ENCODE peak calls at places on chromosomes 6 and 20, in five cellular contexts. One of them, this sample, is unnamed.

GRCh38 chr20:47400685-47401084 is 44.2 kb upstream of the ZMYND8 start:
- DNase-seq in A549: peak; percentile 81
- DNase-seq in CD8-positive, alpha-beta T cell: no peak
- DNase-seq in cardiac fibroblast: no peak
- DNase-seq in BJ: no peak
- DNase-seq in this sample: no peak

GRCh38 chr6:13814176-13814937 is at the start of gene MCUR1:
- DNase-seq in BJ: peak; percentile 29
- DNase-seq in A549: peak; percentile 83
- DNase-seq in CD8-positive, alpha-beta T cell: peak; percentile 74
- DNase-seq in cardiac fibroblast: peak; percentile 82
- DNase-seq in this sample: peak; percentile 27

GRCh38 chr6:71194730-71195129 is 93.9 kb upstream of the OGFRL1 start:
- DNase-seq in BJ: peak; percentile 61
- DNase-seq in cardiac fibroblast: peak; percentile 85
- DNase-seq in CD8-positive, alpha-beta T cell: no peak
- DNase-seq in A549: no peak
- DNase-seq in this sample: no peak

GRCh38 chr6:132443206-132443605 is 41.9 kb upstream of the MOXD1 start:
- DNase-seq in CD8-positive, alpha-beta T cell: no peak
- DNase-seq in A549: peak; percentile 7
- DNase-seq in BJ: peak; percentile 75
- DNase-seq in cardiac fibroblast: peak; percentile 44
- DNase-seq in this sample: peak; percentile 67

GRCh38 chr20:8196096-8196495 is 64.0 kb downstream of the PLCB1 start:
- DNase-seq in BJ: no peak
- DNase-seq in A549: no peak
- DNase-seq in CD8-positive, alpha-beta T cell: no peak
- DNase-seq in cardiac fibroblast: peak; percentile 19
- DNase-seq in this sample: no peak

GRCh38 chr20:61797971-61798411 is 267.7 kb downstream of the TAF4 start:
- DNase-seq in A549: no peak
- DNase-seq in CD8-positive, alpha-beta T cell: no peak
- DNase-seq in cardiac fibroblast: no peak
- DNase-seq in BJ: no peak
- DNase-seq in this sample: no peak

GRCh38 chr6:78308025-78308424 is 559.3 kb upstream of the IRAK1BP1 start:
- DNase-seq in A549: peak; percentile 2
- DNase-seq in cardiac fibroblast: no peak
- DNase-seq in BJ: no peak
- DNase-seq in CD8-positive, alpha-beta T cell: no peak
- DNase-seq in this sample: no peak

GRCh38 chr6:6131492-6132109 is 124.9 kb upstream of the NRN1 start:
- DNase-seq in A549: peak; percentile 23
- DNase-seq in CD8-positive, alpha-beta T cell: no peak
- DNase-seq in BJ: no peak
- DNase-seq in cardiac fibroblast: no peak
- DNase-seq in this sample: no peak

GRCh38 chr6:71383476-71383875 is 94.9 kb downstream of the OGFRL1 start:
- DNase-seq in BJ: no peak
- DNase-seq in A549: no peak
- DNase-seq in CD8-positive, alpha-beta T cell: no peak
- DNase-seq in cardiac fibroblast: no peak
- DNase-seq in this sample: no peak

GRCh38 chr6:128305976-128306375 is 214.4 kb downstream of the PTPRK start:
- DNase-seq in A549: no peak
- DNase-seq in CD8-positive, alpha-beta T cell: no peak
- DNase-seq in BJ: no peak
- DNase-seq in cardiac fibroblast: no peak
- DNase-seq in this sample: no peak

GRCh38 chr6:16725145-16725864 is 36.0 kb downstream of the ATXN1 start:
- DNase-seq in A549: no peak
- DNase-seq in BJ: peak; percentile 73
- DNase-seq in cardiac fibroblast: peak; percentile 76
- DNase-seq in CD8-positive, alpha-beta T cell: no peak
- DNase-seq in this sample: no peak

GRCh38 chr20:25057234-25058050 is 497 bp downstream of the ACSS1 start:
- DNase-seq in A549: peak; percentile 64
- DNase-seq in CD8-positive, alpha-beta T cell: peak; percentile 81
- DNase-seq in BJ: no peak
- DNase-seq in cardiac fibroblast: peak; percentile 62
- DNase-seq in this sample: no peak

GRCh38 chr20:45441746-45442145 is 25.8 kb downstream of the PIGT start:
- DNase-seq in cardiac fibroblast: no peak
- DNase-seq in CD8-positive, alpha-beta T cell: no peak
- DNase-seq in BJ: no peak
- DNase-seq in A549: no peak
- DNase-seq in this sample: no peak

GRCh38 chr20:22515264-22515663 is 69.1 kb downstream of the FOXA2 start:
- DNase-seq in cardiac fibroblast: no peak
- DNase-seq in BJ: no peak
- DNase-seq in A549: no peak
- DNase-seq in CD8-positive, alpha-beta T cell: no peak
- DNase-seq in this sample: no peak

GRCh38 chr6:135180458-135181332 is at the start of gene MYB:
- DNase-seq in CD8-positive, alpha-beta T cell: peak; percentile 78
- DNase-seq in BJ: no peak
- DNase-seq in cardiac fibroblast: peak; percentile 54
- DNase-seq in A549: peak; percentile 59
- DNase-seq in this sample: peak; percentile 12

GRCh38 chr20:33554914-33555420 is 65.1 kb downstream of the CBFA2T2 start:
- DNase-seq in cardiac fibroblast: peak; percentile 91
- DNase-seq in BJ: peak; percentile 73
- DNase-seq in CD8-positive, alpha-beta T cell: peak; percentile 58
- DNase-seq in A549: peak; percentile 91
- DNase-seq in this sample: peak; percentile 96

GRCh38 chr6:39088331-39088730 is 26.7 kb downstream of the SAYSD1 start:
- DNase-seq in CD8-positive, alpha-beta T cell: peak; percentile 44
- DNase-seq in cardiac fibroblast: peak; percentile 80
- DNase-seq in BJ: no peak
- DNase-seq in A549: peak; percentile 31
- DNase-seq in this sample: no peak

GRCh38 chr6:36098920-36099647 is 31.2 kb upstream of the MAPK13 start:
- DNase-seq in A549: peak; percentile 10
- DNase-seq in CD8-positive, alpha-beta T cell: no peak
- DNase-seq in BJ: no peak
- DNase-seq in cardiac fibroblast: peak; percentile 51
- DNase-seq in this sample: no peak

GRCh38 chr6:25794784-25795183 is 37.1 kb downstream of the SLC17A1 start:
- DNase-seq in A549: no peak
- DNase-seq in CD8-positive, alpha-beta T cell: no peak
- DNase-seq in cardiac fibroblast: no peak
- DNase-seq in BJ: no peak
- DNase-seq in this sample: no peak

GRCh38 chr20:20895537-20895936 is 183.1 kb upstream of the RALGAPA2 start:
- DNase-seq in BJ: no peak
- DNase-seq in CD8-positive, alpha-beta T cell: no peak
- DNase-seq in cardiac fibroblast: no peak
- DNase-seq in A549: no peak
- DNase-seq in this sample: no peak

GRCh38 chr20:11907621-11908020 is 10.1 kb upstream of the BTBD3 start:
- DNase-seq in CD8-positive, alpha-beta T cell: no peak
- DNase-seq in cardiac fibroblast: no peak
- DNase-seq in BJ: no peak
- DNase-seq in A549: no peak
- DNase-seq in this sample: no peak

GRCh38 chr6:87743454-87743853 is 41.4 kb upstream of the AKIRIN2 start:
- DNase-seq in A549: no peak
- DNase-seq in CD8-positive, alpha-beta T cell: no peak
- DNase-seq in BJ: no peak
- DNase-seq in cardiac fibroblast: no peak
- DNase-seq in this sample: no peak

GRCh38 chr6:157019115-157019628 is 242.0 kb downstream of the ARID1B start:
- DNase-seq in A549: peak; percentile 23
- DNase-seq in BJ: no peak
- DNase-seq in CD8-positive, alpha-beta T cell: no peak
- DNase-seq in cardiac fibroblast: no peak
- DNase-seq in this sample: no peak

GRCh38 chr20:62258499-62259293 is 20.4 kb downstream of the OSBPL2 start:
- DNase-seq in BJ: peak; percentile 44
- DNase-seq in CD8-positive, alpha-beta T cell: no peak
- DNase-seq in cardiac fibroblast: peak; percentile 71
- DNase-seq in A549: no peak
- DNase-seq in this sample: no peak

GRCh38 chr6:170043150-170043819 is 247.6 kb downstream of the DLL1 start:
- DNase-seq in CD8-positive, alpha-beta T cell: no peak
- DNase-seq in A549: no peak
- DNase-seq in BJ: no peak
- DNase-seq in cardiac fibroblast: no peak
- DNase-seq in this sample: no peak

GRCh38 chr20:13301596-13301995 is 80.5 kb downstream of the ISM1 start:
- DNase-seq in cardiac fibroblast: no peak
- DNase-seq in A549: no peak
- DNase-seq in BJ: no peak
- DNase-seq in CD8-positive, alpha-beta T cell: no peak
- DNase-seq in this sample: no peak

GRCh38 chr6:142784344-142784743 is 160.6 kb downstream of the HIVEP2 start:
- DNase-seq in A549: no peak
- DNase-seq in cardiac fibroblast: no peak
- DNase-seq in BJ: no peak
- DNase-seq in CD8-positive, alpha-beta T cell: peak; percentile 31
- DNase-seq in this sample: no peak

GRCh38 chr6:170159040-170159965 is 131.6 kb downstream of the DLL1 start:
- DNase-seq in cardiac fibroblast: no peak
- DNase-seq in BJ: no peak
- DNase-seq in A549: no peak
- DNase-seq in CD8-positive, alpha-beta T cell: no peak
- DNase-seq in this sample: no peak

GRCh38 chr6:112990971-112991370 is 643.8 kb downstream of the RFPL4B start:
- DNase-seq in cardiac fibroblast: no peak
- DNase-seq in CD8-positive, alpha-beta T cell: no peak
- DNase-seq in A549: no peak
- DNase-seq in BJ: no peak
- DNase-seq in this sample: no peak

GRCh38 chr6:25122001-25122400 is 157.2 kb upstream of the CARMIL1 start:
- DNase-seq in BJ: no peak
- DNase-seq in CD8-positive, alpha-beta T cell: no peak
- DNase-seq in cardiac fibroblast: peak; percentile 79
- DNase-seq in A549: no peak
- DNase-seq in this sample: no peak

GRCh38 chr20:4962257-4962855 is 39.0 kb downstream of the SLC23A2 start:
- DNase-seq in cardiac fibroblast: no peak
- DNase-seq in BJ: no peak
- DNase-seq in CD8-positive, alpha-beta T cell: peak; percentile 62
- DNase-seq in A549: no peak
- DNase-seq in this sample: no peak

GRCh38 chr6:108876929-108877775 is 28.9 kb downstream of the ARMC2 start:
- DNase-seq in CD8-positive, alpha-beta T cell: no peak
- DNase-seq in A549: no peak
- DNase-seq in BJ: peak; percentile 72
- DNase-seq in cardiac fibroblast: peak; percentile 96
- DNase-seq in this sample: no peak

GRCh38 chr6:25384967-25385366 is 105.8 kb downstream of the CARMIL1 start:
- DNase-seq in BJ: no peak
- DNase-seq in A549: no peak
- DNase-seq in CD8-positive, alpha-beta T cell: no peak
- DNase-seq in cardiac fibroblast: peak; percentile 38
- DNase-seq in this sample: no peak

GRCh38 chr6:28943557-28944411 is 20.0 kb upstream of the TRIM27 start:
- DNase-seq in CD8-positive, alpha-beta T cell: peak; percentile 44
- DNase-seq in BJ: no peak
- DNase-seq in A549: peak; percentile 87
- DNase-seq in cardiac fibroblast: peak; percentile 82
- DNase-seq in this sample: peak; percentile 55

GRCh38 chr6:119481981-119482380 is 132.4 kb upstream of the MAN1A1 start:
- DNase-seq in A549: no peak
- DNase-seq in cardiac fibroblast: no peak
- DNase-seq in BJ: peak; percentile 0
- DNase-seq in CD8-positive, alpha-beta T cell: no peak
- DNase-seq in this sample: no peak

GRCh38 chr6:144415835-144416237 is 130.7 kb downstream of the UTRN start:
- DNase-seq in CD8-positive, alpha-beta T cell: no peak
- DNase-seq in A549: peak; percentile 14
- DNase-seq in BJ: peak; percentile 21
- DNase-seq in cardiac fibroblast: peak; percentile 63
- DNase-seq in this sample: no peak
- H3K4me3 ChIP-seq in CD8-positive, alpha-beta T cell: no peak overlapping the region
- H3K4me3 ChIP-seq in A549: no peak overlapping the region
- H3K4me3 ChIP-seq in BJ: no peak overlapping the region
- H3K4me3 ChIP-seq in cardiac fibroblast: no peak overlapping the region
- H3K4me3 ChIP-seq in this sample: no peak overlapping the region

DNA sequence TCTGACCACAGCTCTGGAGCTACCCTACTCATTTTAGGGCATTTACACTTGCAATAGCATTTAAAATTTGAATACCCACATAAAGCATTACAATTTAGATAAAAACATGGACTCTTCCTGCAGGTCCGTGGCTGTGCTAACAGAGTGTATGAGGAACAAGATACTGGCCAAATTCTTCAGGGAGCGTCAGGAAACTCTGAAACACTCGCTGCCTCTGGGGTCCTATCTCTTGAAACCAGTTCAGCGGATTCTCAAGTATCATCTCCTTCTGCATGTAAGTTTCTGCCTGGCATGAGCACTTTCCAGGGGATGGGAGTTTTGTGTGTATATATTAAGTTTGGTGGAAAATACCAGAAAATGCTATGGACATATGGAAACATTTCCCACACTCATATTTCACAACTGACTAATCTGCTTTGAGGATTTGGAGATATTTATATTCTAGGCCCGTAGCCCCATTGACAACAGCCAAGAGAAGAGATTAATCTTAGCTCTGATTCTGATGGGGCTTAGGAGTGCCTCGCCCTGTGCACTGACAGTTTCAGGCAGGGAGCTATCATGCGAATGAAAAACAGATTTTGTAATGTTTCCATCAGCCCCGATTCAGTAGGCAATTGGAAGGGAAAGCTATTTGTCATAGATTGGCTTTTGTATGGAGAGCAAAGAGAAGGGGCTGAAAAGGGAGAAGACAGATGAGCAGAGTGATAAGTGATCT is 64.7 kb upstream of the MTHFD1L start:
- DNase-seq in A549: no peak
- DNase-seq in cardiac fibroblast: no peak
- DNase-seq in BJ: no peak
- DNase-seq in CD8-positive, alpha-beta T cell: no peak
- DNase-seq in this sample: no peak
- TF ChIP-seq CTCF in A549: no peak
- TF ChIP-seq CTCF in cardiac fibroblast: no peak
- TF ChIP-seq CTCF in BJ: no peak
- TF ChIP-seq CTCF in CD8-positive, alpha-beta T cell: no peak
- TF ChIP-seq CTCF in this sample: no peak

DNA sequence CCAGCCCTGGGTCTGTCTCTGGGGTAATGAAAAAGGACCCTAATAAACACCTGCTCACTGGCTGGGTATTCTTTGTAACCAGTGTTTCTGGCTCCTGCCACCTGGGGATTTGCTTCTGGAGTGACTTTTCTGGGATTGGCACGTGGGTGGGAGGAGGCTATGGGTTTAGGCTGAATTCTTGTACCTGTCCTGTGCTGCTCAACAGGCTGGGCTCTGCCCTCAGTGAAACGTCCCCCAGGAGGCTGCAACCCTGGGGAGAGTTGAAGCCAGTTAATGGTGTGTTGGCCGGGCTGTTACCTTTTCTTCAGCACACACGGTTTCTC is 6.8 kb downstream of the NPBWR2 start:
- DNase-seq in BJ: no peak
- DNase-seq in CD8-positive, alpha-beta T cell: no peak
- DNase-seq in cardiac fibroblast: no peak
- DNase-seq in A549: no peak
- DNase-seq in this sample: no peak
- H3K4me3 ChIP-seq in BJ: no peak overlapping the region
- H3K4me3 ChIP-seq in CD8-positive, alpha-beta T cell: no peak overlapping the region
- H3K4me3 ChIP-seq in cardiac fibroblast: no peak overlapping the region
- H3K4me3 ChIP-seq in A549: no peak overlapping the region
- H3K4me3 ChIP-seq in this sample: no peak overlapping the region

GRCh38 chr6:138004423-138005287 is 102.6 kb downstream of the PERP start:
- DNase-seq in cardiac fibroblast: peak; percentile 49
- DNase-seq in BJ: no peak
- DNase-seq in A549: peak; percentile 47
- DNase-seq in CD8-positive, alpha-beta T cell: no peak
- DNase-seq in this sample: peak; percentile 10
- TF ChIP-seq CTCF in cardiac fibroblast: peak; percentile 50
- TF ChIP-seq CTCF in BJ: peak; percentile 49
- TF ChIP-seq CTCF in A549: peak; percentile 55
- TF ChIP-seq CTCF in CD8-positive, alpha-beta T cell: peak; percentile 41
- TF ChIP-seq CTCF in this sample: peak; percentile 25

This sample was measured in HFF-Myc.